ENCODE peak calls at places on chromosomes 2 and 18, in six cellular contexts. W is HCT116, T is H1, J is GM12878, N is HepG2, V is K562. A is an unnamed sample.

GRCh38 chr2:142867161-142867560 is 10.3 kb upstream of the KYNU start:
- DNase-seq in W (no peak), T (no peak), J (no peak), N (no peak), V (no peak), A (no peak)

GRCh38 chr18:13823707-13824395 is at the start of gene MC5R:
- DNase-seq in W (no peak), T (peak; percentile 95), J (no peak), N (peak; percentile 23), V (peak; percentile 60), A (peak; percentile 92)

GRCh38 chr2:75068546-75068945 is 110.1 kb downstream of the POLE4 start:
- DNase-seq in W (no peak), T (no peak), J (no peak), N (peak; percentile 18), V (no peak), A (no peak)

GRCh38 chr2:191946471-191947182 is 99.7 kb upstream of the CAVIN2 start:
- DNase-seq in W (no peak), T (no peak), J (no peak), N (no peak), V (no peak), A (no peak)

GRCh38 chr18:26621161-26622026 is 73.0 kb upstream of the KCTD1 start:
- DNase-seq in W (peak; percentile 23), T (peak; percentile 84), J (no peak), N (peak; percentile 21), V (peak; percentile 53), A (peak; percentile 42)

GRCh38 chr2:162058973-162059668 is 14.9 kb downstream of the DPP4 start:
- DNase-seq in W (no peak), T (no peak), J (peak; percentile 84), N (no peak), V (no peak), A (no peak)

GRCh38 chr2:7825591-7826312 is 856.1 kb upstream of the ID2 start:
- DNase-seq in W (no peak), T (no peak), J (peak; percentile 78), N (peak; percentile 80), V (no peak), A (no peak)

GRCh38 chr2:203893823-203894222 is 26.3 kb downstream of the CTLA4 start:
- DNase-seq in W (no peak), T (no peak), J (no peak), N (no peak), V (no peak), A (no peak)

GRCh38 chr2:191319181-191319580 is 74.0 kb downstream of the MYO1B start:
- DNase-seq in W (no peak), T (no peak), J (no peak), N (no peak), V (no peak), A (no peak)

GRCh38 chr2:72940786-72941185 is 23.5 kb downstream of the EMX1 start:
- DNase-seq in W (no peak), T (no peak), J (no peak), N (no peak), V (no peak), A (no peak)
- TF ChIP-seq SIN3A in W (no peak), T (no peak), J (no peak), N (no peak), V (no peak), A (no peak)

GRCh38 chr18:70025580-70025979 is 77.9 kb upstream of the CD226 start:
- DNase-seq in W (no peak), T (no peak), J (no peak), N (no peak), V (peak; percentile 82), A (no peak)

GRCh38 chr18:70030728-70031127 is 83.1 kb upstream of the CD226 start:
- DNase-seq in W (no peak), T (no peak), J (no peak), N (no peak), V (no peak), A (no peak)

GRCh38 chr18:70028734-70029133 is 81.1 kb upstream of the CD226 start:
- DNase-seq in W (no peak), T (no peak), J (peak; percentile 27), N (no peak), V (peak; percentile 38), A (no peak)

GRCh38 chr18:70028084-70028483 is 80.4 kb upstream of the CD226 start:
- DNase-seq in W (no peak), T (no peak), J (no peak), N (no peak), V (no peak), A (no peak)

DNA sequence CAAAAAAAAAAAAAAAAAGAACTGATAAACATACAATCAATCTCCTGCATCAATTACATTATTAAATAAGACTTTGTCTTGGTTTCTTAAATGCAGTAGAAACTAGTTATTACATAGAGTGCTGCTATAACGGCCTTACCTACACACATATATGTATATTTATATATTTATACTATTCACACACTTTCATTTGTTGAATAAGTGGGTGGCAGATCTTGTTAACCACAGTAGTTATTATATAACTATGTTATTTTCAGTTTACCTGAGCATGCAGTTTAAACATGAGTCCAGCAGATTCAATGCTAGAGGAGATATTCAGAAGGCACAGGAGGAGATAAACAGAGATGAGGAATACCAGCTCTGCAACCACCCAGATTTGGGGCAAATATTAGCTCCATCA is 81.5 kb upstream of the CD226 start:
- DNase-seq in W (no peak), T (no peak), J (no peak), N (no peak), V (no peak), A (no peak)
- H3K9ac ChIP-seq in W (no peak overlapping the region), T (no peak overlapping the region), J (no peak overlapping the region), N (no peak overlapping the region), V (no peak overlapping the region), A (no peak overlapping the region)

DNA sequence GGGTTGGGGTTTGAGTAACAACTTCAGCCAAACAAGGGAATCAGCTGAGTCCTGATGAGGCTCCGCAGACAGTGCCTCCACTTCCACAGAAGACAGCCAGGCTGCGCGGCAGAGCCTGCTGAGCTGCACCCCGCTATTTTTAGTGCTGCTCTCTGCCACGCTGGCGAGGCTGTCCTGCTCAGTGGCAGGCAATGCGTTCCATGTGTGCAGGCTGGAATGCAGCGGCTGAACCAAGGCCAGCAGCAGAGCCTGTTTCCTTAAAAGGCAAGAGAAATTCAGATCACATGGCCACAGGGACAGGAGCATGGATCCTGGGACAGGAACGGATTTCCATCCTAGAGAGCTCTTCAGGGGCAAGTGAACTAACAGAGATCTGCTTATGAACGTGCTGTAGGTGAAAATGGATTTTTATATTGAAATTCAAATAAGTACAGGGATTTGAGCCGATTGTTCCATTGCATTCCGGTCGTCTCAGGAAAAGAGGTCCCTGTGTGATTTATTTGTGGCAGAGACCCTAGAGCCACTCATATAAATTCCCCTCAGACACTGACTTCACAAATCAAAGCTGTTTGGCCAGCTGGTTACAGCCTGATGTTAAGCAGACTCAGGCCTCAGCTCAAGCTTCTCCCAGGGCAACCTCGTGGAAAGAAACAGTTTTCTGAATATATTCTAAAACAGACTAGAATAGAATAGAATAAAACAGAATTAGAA is 98.6 kb downstream of the COL6A3 start:
- DNase-seq in W (no peak), T (no peak), J (no peak), N (peak; percentile 71), V (no peak), A (peak; percentile 81)
- TF ChIP-seq CTCF in W (no peak), T (no peak), J (no peak), N (no peak), V (no peak), A (no peak)

GRCh38 chr2:165648826-165649225 is 145.2 kb downstream of the GALNT3 start:
- DNase-seq in W (no peak), T (no peak), J (no peak), N (no peak), V (no peak), A (no peak)

GRCh38 chr2:165646321-165646801 is 147.7 kb downstream of the GALNT3 start:
- DNase-seq in W (no peak), T (no peak), J (no peak), N (no peak), V (no peak), A (peak; percentile 56)

GRCh38 chr2:165647409-165647808 is 146.6 kb downstream of the GALNT3 start:
- DNase-seq in W (no peak), T (no peak), J (no peak), N (no peak), V (no peak), A (no peak)
- TF ChIP-seq SIN3A in W (no peak), T (no peak), J (no peak), N (no peak), V (no peak), A (no peak)

DNA sequence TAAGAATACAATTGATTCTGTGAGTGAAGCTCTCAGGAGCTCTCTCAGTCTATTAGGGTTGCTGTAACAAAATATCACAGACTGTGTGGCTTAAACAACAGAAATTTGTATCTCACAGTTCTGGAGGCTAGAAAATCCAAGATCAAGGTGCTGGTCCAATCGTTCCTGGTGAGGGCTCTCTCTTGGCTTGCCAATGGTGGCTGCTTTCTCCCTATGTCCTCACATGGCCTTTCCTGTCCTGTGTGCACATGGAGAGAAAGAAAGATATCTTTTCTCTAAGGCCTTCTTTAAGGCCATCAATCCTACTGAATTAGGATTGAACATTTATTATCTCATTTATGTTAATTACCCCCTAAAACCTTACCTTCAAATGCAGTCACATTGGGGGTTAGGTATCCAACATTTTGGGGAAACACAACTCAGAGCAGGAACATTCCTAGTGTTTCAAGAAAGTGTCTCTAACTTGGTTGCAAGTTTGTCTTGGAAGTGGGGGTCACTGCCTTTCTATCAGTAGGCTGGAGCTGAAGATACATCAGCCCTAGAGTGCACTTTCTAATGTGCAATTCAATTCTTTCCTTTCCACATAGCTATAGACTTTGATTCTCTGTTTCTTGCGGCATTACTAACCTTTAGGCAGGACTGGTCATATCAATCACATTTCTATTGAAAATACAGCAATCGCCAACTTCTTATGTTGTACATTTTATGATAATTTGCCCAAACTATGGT is 24.8 kb downstream of the TFPI start:
- DNase-seq in W (no peak), T (no peak), J (no peak), N (no peak), V (no peak), A (no peak)
- H3K9ac ChIP-seq in W (no peak overlapping the region), T (no peak overlapping the region), J (no peak overlapping the region), N (no peak overlapping the region), V (no peak overlapping the region), A (no peak overlapping the region)

GRCh38 chr2:45330617-45331016 is 280.4 kb downstream of the SRBD1 start:
- DNase-seq in W (no peak), T (no peak), J (no peak), N (peak; percentile 54), V (no peak), A (no peak)

GRCh38 chr2:45331034-45331786 is 279.9 kb downstream of the SRBD1 start:
- DNase-seq in W (no peak), T (no peak), J (no peak), N (peak; percentile 53), V (no peak), A (no peak)

GRCh38 chr2:45330113-45330512 is 281.0 kb downstream of the SRBD1 start:
- DNase-seq in W (no peak), T (no peak), J (no peak), N (no peak), V (no peak), A (no peak)

GRCh38 chr2:45332094-45332493 is 279.0 kb downstream of the SRBD1 start:
- DNase-seq in W (no peak), T (no peak), J (no peak), N (no peak), V (no peak), A (no peak)

GRCh38 chr2:45329045-45329677 is 281.9 kb downstream of the SRBD1 start:
- DNase-seq in W (peak; percentile 29), T (no peak), J (no peak), N (peak; percentile 67), V (peak; percentile 3), A (no peak)
- TF ChIP-seq CTCF in W (no peak), T (no peak), J (no peak), N (peak; percentile 60), V (no peak), A (peak; percentile 23)

A was measured in SK-N-SH.